ENCODE peak calls at places on chromosomes 11 and 22, in four cellular contexts. T, R, U and W are unnamed samples.

GRCh38 chr11:125333354-125334077 is 162.5 kb downstream of the FEZ1 start:
- DNase-seq in T (no peak), R (no peak), U (no peak), W (no peak)

GRCh38 chr22:20552450-20552894 is 45.1 kb downstream of the MED15 start:
- DNase-seq in T (no peak), R (no peak), U (no peak), W (no peak)

GRCh38 chr11:58629857-58630256 is 7.4 kb downstream of the CNTF start:
- DNase-seq in T (peak), R (no peak), U (no peak), W (no peak)

GRCh38 chr11:94934362-94934761 is 39.0 kb downstream of the CWC15 start:
- DNase-seq in T (peak), R (no peak), U (no peak), W (no peak)

GRCh38 chr22:27668828-27669797 is 132.4 kb downstream of the MN1 start:
- DNase-seq in T (peak), R (no peak), U (no peak), W (no peak)

GRCh38 chr11:124760205-124760652 is 1.9 kb downstream of the ESAM start:
- DNase-seq in T (no peak), R (no peak), U (no peak), W (no peak)

GRCh38 chr11:69899957-69900821 is 81.0 kb upstream of the FGF3 start:
- DNase-seq in T (peak), R (no peak), U (no peak), W (no peak)

GRCh38 chr11:33178443-33179154 is 17.3 kb upstream of the CSTF3 start:
- DNase-seq in T (no peak), R (no peak), U (no peak), W (no peak)

GRCh38 chr11:58770166-58770565 is 38.4 kb upstream of the GLYAT start:
- DNase-seq in T (no peak), R (no peak), U (no peak), W (no peak)